ENCODE peak calls at places on chromosomes 6 and 20, in eight cellular contexts. C, K, Q, P, R, G, J and N are unnamed samples.

GRCh38 chr6:36906539-36906938 is 20.8 kb downstream of the C6orf89 start:
- DNase-seq in C (no peak), K (no peak), Q (no peak), P (no peak), R (no peak), G (peak), J (no peak), N (no peak)

GRCh38 chr20:54860716-54861115 is 385.3 kb downstream of the DOK5 start:
- DNase-seq in C (no peak), K (no peak), Q (no peak), P (no peak), R (no peak), G (no peak), J (no peak), N (no peak)

GRCh38 chr6:44662461-44663121 is 275.1 kb downstream of the CDC5L start:
- DNase-seq in C (peak), K (no peak), Q (no peak), P (peak), R (no peak), G (no peak), J (no peak), N (no peak)

GRCh38 chr6:155530219-155530834 is 74.7 kb upstream of the NOX3 start:
- DNase-seq in C (no peak), K (peak), Q (no peak), P (peak), R (peak), G (peak), J (peak), N (no peak)

GRCh38 chr6:107716688-107717089 is 107.4 kb downstream of the SCML4 start:
- DNase-seq in C (peak), K (peak), Q (peak), P (no peak), R (peak), G (no peak), J (no peak), N (peak)

GRCh38 chr6:74785236-74785635 is 420.6 kb downstream of the COL12A1 start:
- DNase-seq in C (no peak), K (no peak), Q (no peak), P (no peak), R (no peak), G (no peak), J (no peak), N (no peak)

GRCh38 chr6:106628658-106629102 is 618 bp downstream of the RTN4IP1 start:
- DNase-seq in C (no peak), K (no peak), Q (no peak), P (no peak), R (no peak), G (no peak), J (no peak), N (no peak)

GRCh38 chr20:52313335-52313963 is 121.9 kb upstream of the ZFP64 start:
- DNase-seq in C (peak), K (peak), Q (no peak), P (peak), R (peak), G (peak), J (peak), N (no peak)

GRCh38 chr20:23049933-23050838 is 714 bp upstream of the THBD start:
- DNase-seq in C (peak), K (no peak), Q (no peak), P (peak), R (no peak), G (peak), J (no peak), N (no peak)

GRCh38 chr6:41713161-41713649 is 22.2 kb downstream of the TFEB start:
- DNase-seq in C (no peak), K (no peak), Q (no peak), P (peak), R (no peak), G (peak), J (no peak), N (no peak)

GRCh38 chr6:164396071-164397047 is 913.0 kb downstream of the C6orf118 start:
- DNase-seq in C (no peak), K (no peak), Q (no peak), P (peak), R (no peak), G (no peak), J (no peak), N (peak)
- H3K4me3 ChIP-seq in C (no peak), K (peak), Q (no peak), P (peak), R (no peak), G (peak), J (no peak), N (no peak)

GRCh38 chr6:84967965-84968364 is 203.6 kb upstream of the TBX18 start:
- DNase-seq in C (no peak), K (no peak), Q (no peak), P (no peak), R (no peak), G (no peak), J (no peak), N (no peak)

DNA sequence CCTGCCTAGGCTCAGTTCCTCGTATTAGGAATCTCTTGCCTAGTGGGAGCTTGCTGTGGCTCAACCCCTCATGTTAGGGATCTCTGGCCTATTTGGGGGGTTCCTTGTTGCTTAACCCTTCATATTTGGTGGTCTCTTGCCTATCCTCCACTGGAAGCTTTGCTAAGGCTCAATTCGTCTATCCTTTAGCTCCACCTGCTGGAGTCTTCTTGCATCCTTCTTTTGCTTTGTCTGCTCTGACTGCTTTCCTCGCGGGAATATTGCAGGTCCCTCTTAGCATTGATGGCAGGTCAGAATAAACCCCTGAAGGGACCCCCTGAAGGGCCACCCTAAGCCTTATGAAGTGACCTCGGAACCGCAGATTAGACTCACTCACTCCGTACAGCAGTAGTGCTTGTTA is 203.0 kb upstream of the TBX18 start:
- DNase-seq in C (peak), K (no peak), Q (no peak), P (no peak), R (peak), G (peak), J (peak), N (no peak)
- H3K4me3 ChIP-seq in C (no peak), K (no peak), Q (no peak), P (no peak), R (no peak), G (no peak), J (no peak), N (no peak)

DNA sequence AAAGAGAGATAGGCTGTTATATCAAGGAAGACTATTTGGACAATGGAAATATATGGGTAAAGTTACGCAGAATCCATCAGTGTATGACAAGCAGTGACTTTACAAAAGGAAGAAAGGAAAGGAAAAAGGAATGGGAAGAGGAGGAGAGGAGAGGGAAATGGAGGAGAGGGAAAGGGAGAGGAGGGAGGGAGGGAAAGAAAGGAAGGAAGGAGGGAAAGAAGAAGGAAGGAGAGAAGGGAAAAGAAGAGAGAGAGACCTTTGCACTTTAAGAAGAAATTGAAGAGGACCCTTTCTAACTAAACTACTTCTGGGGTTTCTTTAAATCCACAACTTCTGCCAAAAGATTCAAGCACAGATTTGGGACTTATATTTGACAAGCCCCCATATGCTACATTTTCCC is 120.8 kb upstream of the RAB32 start:
- DNase-seq in C (no peak), K (no peak), Q (no peak), P (no peak), R (no peak), G (no peak), J (no peak), N (no peak)
- H3K4me3 ChIP-seq in C (no peak), K (no peak), Q (no peak), P (no peak), R (no peak), G (no peak), J (no peak), N (no peak)

GRCh38 chr6:136612666-136613389 is 62.6 kb upstream of the MAP7 start:
- DNase-seq in C (no peak), K (no peak), Q (no peak), P (no peak), R (no peak), G (no peak), J (no peak), N (no peak)
- H3K4me3 ChIP-seq in C (no peak), K (no peak), Q (no peak), P (no peak), R (no peak), G (no peak), J (no peak), N (no peak)

GRCh38 chr6:28785962-28786679 is 137.7 kb downstream of the TRIM27 start:
- DNase-seq in C (peak), K (no peak), Q (no peak), P (no peak), R (no peak), G (no peak), J (no peak), N (no peak)

GRCh38 chr6:28789553-28790083 is 134.2 kb downstream of the TRIM27 start:
- DNase-seq in C (peak), K (no peak), Q (no peak), P (peak), R (no peak), G (no peak), J (no peak), N (no peak)

GRCh38 chr6:28794175-28795002 is 129.4 kb downstream of the TRIM27 start:
- DNase-seq in C (peak), K (no peak), Q (no peak), P (peak), R (no peak), G (no peak), J (no peak), N (no peak)

GRCh38 chr6:28791002-28791383 is 132.8 kb downstream of the TRIM27 start:
- DNase-seq in C (peak), K (no peak), Q (no peak), P (no peak), R (no peak), G (no peak), J (no peak), N (no peak)
- H3K4me3 ChIP-seq in C (peak), K (no peak), Q (no peak), P (no peak), R (no peak), G (no peak), J (no peak), N (no peak)

DNA sequence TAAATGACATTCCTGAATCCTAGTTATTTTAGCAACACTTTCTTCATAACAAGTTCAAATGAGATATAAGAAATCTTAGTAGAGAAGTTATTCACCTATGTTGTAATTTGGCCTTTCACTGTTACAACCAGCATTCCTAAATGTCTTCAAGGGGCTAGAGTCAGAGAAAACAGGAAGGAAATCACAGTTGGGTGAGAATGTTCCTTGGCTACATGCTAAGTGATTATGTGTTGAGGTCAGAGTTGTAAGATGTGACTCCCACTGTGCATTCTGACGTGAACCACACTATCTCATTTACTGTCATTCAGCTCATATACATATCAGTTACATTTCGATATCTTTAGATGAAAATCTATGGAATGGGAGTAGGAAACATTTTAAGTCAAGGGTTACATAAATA is 51.0 kb upstream of the MLIP start:
- DNase-seq in C (no peak), K (no peak), Q (no peak), P (peak), R (no peak), G (no peak), J (no peak), N (no peak)
- H3K4me3 ChIP-seq in C (no peak), K (no peak), Q (no peak), P (no peak), R (no peak), G (no peak), J (no peak), N (no peak)

GRCh38 chr20:62652051-62652893 is 10.0 kb downstream of the SLCO4A1 start:
- DNase-seq in C (no peak), K (peak), Q (peak), P (peak), R (peak), G (peak), J (peak), N (peak)
- H3K4me3 ChIP-seq in C (no peak), K (peak), Q (peak), P (peak), R (no peak), G (peak), J (peak), N (peak)

DNA sequence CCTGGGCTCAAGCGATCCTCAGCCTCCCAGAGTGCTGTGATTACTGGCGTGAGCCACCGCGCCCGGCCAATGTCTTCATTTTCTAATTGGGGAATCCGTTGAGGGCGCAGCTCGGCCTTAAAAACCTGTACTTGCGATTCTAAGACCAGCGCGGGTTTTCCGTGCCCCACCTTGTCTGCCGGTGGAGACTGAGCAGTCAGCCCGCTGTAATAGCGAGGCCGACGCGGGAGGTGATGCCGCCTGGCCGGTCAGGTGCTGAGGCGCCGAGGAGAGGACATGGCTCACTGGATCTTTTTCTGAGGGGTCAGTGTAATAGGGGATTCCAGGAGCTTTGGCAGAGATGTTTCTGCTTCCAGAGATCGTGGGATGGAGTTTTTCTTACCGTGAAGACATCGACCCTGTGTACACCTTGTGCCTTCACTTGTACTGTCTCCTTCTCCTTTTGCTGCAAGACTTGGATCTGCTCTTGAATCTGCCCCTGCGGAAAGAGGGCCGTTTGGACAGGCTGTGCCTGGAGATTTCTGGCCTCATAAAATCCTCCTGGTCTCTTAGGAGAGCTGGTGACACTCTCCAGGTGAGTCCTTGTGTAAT is 1.5 kb downstream of the TRIM31 start:
- DNase-seq in C (no peak), K (no peak), Q (no peak), P (no peak), R (no peak), G (no peak), J (no peak), N (no peak)
- H3K4me3 ChIP-seq in C (no peak), K (no peak), Q (no peak), P (no peak), R (no peak), G (no peak), J (no peak), N (no peak)

GRCh38 chr6:2763876-2764540 is 1.2 kb upstream of the WRNIP1 start:
- DNase-seq in C (no peak), K (no peak), Q (no peak), P (no peak), R (peak), G (no peak), J (no peak), N (no peak)
- H3K4me3 ChIP-seq in C (peak), K (peak), Q (peak), P (peak), R (peak), G (peak), J (peak), N (no peak)